ENCODE peak calls at places on chromosomes 12 and 14, in ten cellular contexts. One of them, this sample, is unnamed.

GRCh38 chr12:70049596-70050360 is 193.5 kb upstream of the CNOT2 start:
- DNase-seq in ovary: no peak
- DNase-seq in HEK293T: no peak
- DNase-seq in cardiac muscle cell: no peak
- DNase-seq in EH: no peak
- DNase-seq in activated CD8-positive, alpha-beta memory T cell treated with anti-CD3 and anti-CD28 coated beads, Interleukin-2, amount 50 U/mL, for 4 hours: no peak
- DNase-seq in cortex of kidney: no peak
- DNase-seq in GM13977: peak; percentile 24
- DNase-seq in stimulated activated CD8-positive, alpha-beta memory T cell treated with anti-CD3 and anti-CD28 coated beads, Interleukin-12 subunit alpha, Interleukin-12 subunit beta, amount 100 ng/mL, for 1 hour: peak; percentile 9
- DNase-seq in HCT116: peak; percentile 44
- DNase-seq in this sample: no peak

GRCh38 chr12:6461401-6462233 is 8.9 kb downstream of the VAMP1 start:
- DNase-seq in ovary: no peak
- DNase-seq in HEK293T: no peak
- DNase-seq in cardiac muscle cell: no peak
- DNase-seq in EH: peak; percentile 16
- DNase-seq in activated CD8-positive, alpha-beta memory T cell treated with anti-CD3 and anti-CD28 coated beads, Interleukin-2, amount 50 U/mL, for 4 hours: peak; percentile 73
- DNase-seq in cortex of kidney: no peak
- DNase-seq in GM13977: peak; percentile 82
- DNase-seq in stimulated activated CD8-positive, alpha-beta memory T cell treated with anti-CD3 and anti-CD28 coated beads, Interleukin-12 subunit alpha, Interleukin-12 subunit beta, amount 100 ng/mL, for 1 hour: peak; percentile 68
- DNase-seq in HCT116: no peak
- DNase-seq in this sample: peak; percentile 85

GRCh38 chr12:108875280-108875679 is 4.6 kb upstream of the DAO start:
- DNase-seq in ovary: no peak
- DNase-seq in HEK293T: no peak
- DNase-seq in cardiac muscle cell: no peak
- DNase-seq in EH: no peak
- DNase-seq in activated CD8-positive, alpha-beta memory T cell treated with anti-CD3 and anti-CD28 coated beads, Interleukin-2, amount 50 U/mL, for 4 hours: no peak
- DNase-seq in cortex of kidney: no peak
- DNase-seq in GM13977: no peak
- DNase-seq in stimulated activated CD8-positive, alpha-beta memory T cell treated with anti-CD3 and anti-CD28 coated beads, Interleukin-12 subunit alpha, Interleukin-12 subunit beta, amount 100 ng/mL, for 1 hour: no peak
- DNase-seq in HCT116: no peak
- DNase-seq in this sample: no peak

GRCh38 chr14:36522972-36523685 is 3.1 kb upstream of the NKX2-1 start:
- DNase-seq in ovary: no peak
- DNase-seq in HEK293T: no peak
- DNase-seq in cardiac muscle cell: no peak
- DNase-seq in EH: no peak
- DNase-seq in activated CD8-positive, alpha-beta memory T cell treated with anti-CD3 and anti-CD28 coated beads, Interleukin-2, amount 50 U/mL, for 4 hours: no peak
- DNase-seq in cortex of kidney: no peak
- DNase-seq in GM13977: peak; percentile 6
- DNase-seq in stimulated activated CD8-positive, alpha-beta memory T cell treated with anti-CD3 and anti-CD28 coated beads, Interleukin-12 subunit alpha, Interleukin-12 subunit beta, amount 100 ng/mL, for 1 hour: no peak
- DNase-seq in HCT116: no peak
- DNase-seq in this sample: no peak

GRCh38 chr12:23525450-23526072 is 423.9 kb downstream of the SOX5 start:
- DNase-seq in ovary: no peak
- DNase-seq in HEK293T: no peak
- DNase-seq in cardiac muscle cell: no peak
- DNase-seq in EH: no peak
- DNase-seq in activated CD8-positive, alpha-beta memory T cell treated with anti-CD3 and anti-CD28 coated beads, Interleukin-2, amount 50 U/mL, for 4 hours: no peak
- DNase-seq in cortex of kidney: no peak
- DNase-seq in GM13977: no peak
- DNase-seq in stimulated activated CD8-positive, alpha-beta memory T cell treated with anti-CD3 and anti-CD28 coated beads, Interleukin-12 subunit alpha, Interleukin-12 subunit beta, amount 100 ng/mL, for 1 hour: no peak
- DNase-seq in HCT116: no peak
- DNase-seq in this sample: no peak

GRCh38 chr12:118979763-118980406 is 1.5 kb upstream of the SRRM4 start:
- DNase-seq in ovary: no peak
- DNase-seq in HEK293T: peak; percentile 78
- DNase-seq in cardiac muscle cell: peak; percentile 88
- DNase-seq in EH: peak; percentile 27
- DNase-seq in activated CD8-positive, alpha-beta memory T cell treated with anti-CD3 and anti-CD28 coated beads, Interleukin-2, amount 50 U/mL, for 4 hours: no peak
- DNase-seq in cortex of kidney: no peak
- DNase-seq in GM13977: peak; percentile 82
- DNase-seq in stimulated activated CD8-positive, alpha-beta memory T cell treated with anti-CD3 and anti-CD28 coated beads, Interleukin-12 subunit alpha, Interleukin-12 subunit beta, amount 100 ng/mL, for 1 hour: no peak
- DNase-seq in HCT116: peak; percentile 42
- DNase-seq in this sample: no peak

GRCh38 chr14:69610859-69611263 is 535 bp upstream of the SUSD6 start:
- DNase-seq in ovary: no peak
- DNase-seq in HEK293T: no peak
- DNase-seq in cardiac muscle cell: no peak
- DNase-seq in EH: peak; percentile 48
- DNase-seq in activated CD8-positive, alpha-beta memory T cell treated with anti-CD3 and anti-CD28 coated beads, Interleukin-2, amount 50 U/mL, for 4 hours: no peak
- DNase-seq in cortex of kidney: no peak
- DNase-seq in GM13977: no peak
- DNase-seq in stimulated activated CD8-positive, alpha-beta memory T cell treated with anti-CD3 and anti-CD28 coated beads, Interleukin-12 subunit alpha, Interleukin-12 subunit beta, amount 100 ng/mL, for 1 hour: no peak
- DNase-seq in HCT116: no peak
- DNase-seq in this sample: no peak

GRCh38 chr12:124872068-124872719 is 8.5 kb upstream of the SCARB1 start:
- DNase-seq in ovary: no peak
- DNase-seq in HEK293T: no peak
- DNase-seq in cardiac muscle cell: no peak
- DNase-seq in EH: no peak
- DNase-seq in activated CD8-positive, alpha-beta memory T cell treated with anti-CD3 and anti-CD28 coated beads, Interleukin-2, amount 50 U/mL, for 4 hours: no peak
- DNase-seq in cortex of kidney: no peak
- DNase-seq in GM13977: no peak
- DNase-seq in stimulated activated CD8-positive, alpha-beta memory T cell treated with anti-CD3 and anti-CD28 coated beads, Interleukin-12 subunit alpha, Interleukin-12 subunit beta, amount 100 ng/mL, for 1 hour: no peak
- DNase-seq in HCT116: no peak
- DNase-seq in this sample: no peak

GRCh38 chr12:88579572-88579940 is 715 bp downstream of the KITLG start:
- DNase-seq in ovary: peak; percentile 67
- DNase-seq in HEK293T: peak; percentile 26
- DNase-seq in cardiac muscle cell: peak; percentile 57
- DNase-seq in EH: no peak
- DNase-seq in activated CD8-positive, alpha-beta memory T cell treated with anti-CD3 and anti-CD28 coated beads, Interleukin-2, amount 50 U/mL, for 4 hours: no peak
- DNase-seq in cortex of kidney: no peak
- DNase-seq in GM13977: peak; percentile 9
- DNase-seq in stimulated activated CD8-positive, alpha-beta memory T cell treated with anti-CD3 and anti-CD28 coated beads, Interleukin-12 subunit alpha, Interleukin-12 subunit beta, amount 100 ng/mL, for 1 hour: no peak
- DNase-seq in HCT116: no peak
- DNase-seq in this sample: no peak

GRCh38 chr12:26748741-26749431 is 84.1 kb downstream of the ITPR2 start:
- DNase-seq in ovary: no peak
- DNase-seq in HEK293T: no peak
- DNase-seq in cardiac muscle cell: no peak
- DNase-seq in EH: peak; percentile 70
- DNase-seq in activated CD8-positive, alpha-beta memory T cell treated with anti-CD3 and anti-CD28 coated beads, Interleukin-2, amount 50 U/mL, for 4 hours: no peak
- DNase-seq in cortex of kidney: no peak
- DNase-seq in GM13977: peak; percentile 32
- DNase-seq in stimulated activated CD8-positive, alpha-beta memory T cell treated with anti-CD3 and anti-CD28 coated beads, Interleukin-12 subunit alpha, Interleukin-12 subunit beta, amount 100 ng/mL, for 1 hour: no peak
- DNase-seq in HCT116: no peak
- DNase-seq in this sample: no peak

GRCh38 chr14:60573943-60574496 is 65.1 kb downstream of the SIX6 start:
- DNase-seq in ovary: no peak
- DNase-seq in HEK293T: no peak
- DNase-seq in cardiac muscle cell: no peak
- DNase-seq in EH: peak; percentile 5
- DNase-seq in activated CD8-positive, alpha-beta memory T cell treated with anti-CD3 and anti-CD28 coated beads, Interleukin-2, amount 50 U/mL, for 4 hours: no peak
- DNase-seq in cortex of kidney: no peak
- DNase-seq in GM13977: no peak
- DNase-seq in stimulated activated CD8-positive, alpha-beta memory T cell treated with anti-CD3 and anti-CD28 coated beads, Interleukin-12 subunit alpha, Interleukin-12 subunit beta, amount 100 ng/mL, for 1 hour: no peak
- DNase-seq in HCT116: no peak
- DNase-seq in this sample: no peak

GRCh38 chr14:92475451-92476187 is 38.0 kb upstream of the RIN3 start:
- DNase-seq in ovary: peak; percentile 66
- DNase-seq in HEK293T: no peak
- DNase-seq in cardiac muscle cell: no peak
- DNase-seq in EH: peak; percentile 29
- DNase-seq in activated CD8-positive, alpha-beta memory T cell treated with anti-CD3 and anti-CD28 coated beads, Interleukin-2, amount 50 U/mL, for 4 hours: no peak
- DNase-seq in cortex of kidney: no peak
- DNase-seq in GM13977: no peak
- DNase-seq in stimulated activated CD8-positive, alpha-beta memory T cell treated with anti-CD3 and anti-CD28 coated beads, Interleukin-12 subunit alpha, Interleukin-12 subunit beta, amount 100 ng/mL, for 1 hour: no peak
- DNase-seq in HCT116: no peak
- DNase-seq in this sample: no peak

GRCh38 chr14:96390965-96391292 is 999 bp upstream of the AK7 start:
- DNase-seq in ovary: no peak
- DNase-seq in HEK293T: no peak
- DNase-seq in cardiac muscle cell: no peak
- DNase-seq in EH: no peak
- DNase-seq in activated CD8-positive, alpha-beta memory T cell treated with anti-CD3 and anti-CD28 coated beads, Interleukin-2, amount 50 U/mL, for 4 hours: no peak
- DNase-seq in cortex of kidney: no peak
- DNase-seq in GM13977: no peak
- DNase-seq in stimulated activated CD8-positive, alpha-beta memory T cell treated with anti-CD3 and anti-CD28 coated beads, Interleukin-12 subunit alpha, Interleukin-12 subunit beta, amount 100 ng/mL, for 1 hour: no peak
- DNase-seq in HCT116: no peak
- DNase-seq in this sample: no peak

GRCh38 chr12:30989754-30990153 is 63.2 kb downstream of the TSPAN11 start:
- DNase-seq in ovary: no peak
- DNase-seq in HEK293T: peak; percentile 40
- DNase-seq in cardiac muscle cell: peak; percentile 51
- DNase-seq in EH: peak; percentile 18
- DNase-seq in activated CD8-positive, alpha-beta memory T cell treated with anti-CD3 and anti-CD28 coated beads, Interleukin-2, amount 50 U/mL, for 4 hours: no peak
- DNase-seq in cortex of kidney: no peak
- DNase-seq in GM13977: peak; percentile 49
- DNase-seq in stimulated activated CD8-positive, alpha-beta memory T cell treated with anti-CD3 and anti-CD28 coated beads, Interleukin-12 subunit alpha, Interleukin-12 subunit beta, amount 100 ng/mL, for 1 hour: no peak
- DNase-seq in HCT116: no peak
- DNase-seq in this sample: no peak

GRCh38 chr12:53221203-53222076 is 10.6 kb downstream of the RARG start:
- DNase-seq in ovary: peak; percentile 88
- DNase-seq in HEK293T: peak; percentile 75
- DNase-seq in cardiac muscle cell: peak; percentile 85
- DNase-seq in EH: peak; percentile 74
- DNase-seq in activated CD8-positive, alpha-beta memory T cell treated with anti-CD3 and anti-CD28 coated beads, Interleukin-2, amount 50 U/mL, for 4 hours: peak; percentile 43
- DNase-seq in cortex of kidney: no peak
- DNase-seq in GM13977: peak; percentile 85
- DNase-seq in stimulated activated CD8-positive, alpha-beta memory T cell treated with anti-CD3 and anti-CD28 coated beads, Interleukin-12 subunit alpha, Interleukin-12 subunit beta, amount 100 ng/mL, for 1 hour: no peak
- DNase-seq in HCT116: no peak
- DNase-seq in this sample: no peak

GRCh38 chr12:63419119-63419518 is 249.2 kb downstream of the DPY19L2 start:
- DNase-seq in ovary: no peak
- DNase-seq in HEK293T: no peak
- DNase-seq in cardiac muscle cell: no peak
- DNase-seq in EH: no peak
- DNase-seq in activated CD8-positive, alpha-beta memory T cell treated with anti-CD3 and anti-CD28 coated beads, Interleukin-2, amount 50 U/mL, for 4 hours: no peak
- DNase-seq in cortex of kidney: no peak
- DNase-seq in GM13977: no peak
- DNase-seq in stimulated activated CD8-positive, alpha-beta memory T cell treated with anti-CD3 and anti-CD28 coated beads, Interleukin-12 subunit alpha, Interleukin-12 subunit beta, amount 100 ng/mL, for 1 hour: no peak
- DNase-seq in HCT116: peak; percentile 81
- DNase-seq in this sample: no peak

GRCh38 chr12:5102261-5102789 is 58.6 kb downstream of the KCNA5 start:
- DNase-seq in ovary: no peak
- DNase-seq in HEK293T: no peak
- DNase-seq in cardiac muscle cell: no peak
- DNase-seq in EH: peak; percentile 96
- DNase-seq in activated CD8-positive, alpha-beta memory T cell treated with anti-CD3 and anti-CD28 coated beads, Interleukin-2, amount 50 U/mL, for 4 hours: no peak
- DNase-seq in cortex of kidney: no peak
- DNase-seq in GM13977: no peak
- DNase-seq in stimulated activated CD8-positive, alpha-beta memory T cell treated with anti-CD3 and anti-CD28 coated beads, Interleukin-12 subunit alpha, Interleukin-12 subunit beta, amount 100 ng/mL, for 1 hour: no peak
- DNase-seq in HCT116: no peak
- DNase-seq in this sample: no peak

GRCh38 chr14:55556929-55557623 is 22.9 kb upstream of the KTN1 start:
- DNase-seq in ovary: peak; percentile 55
- DNase-seq in HEK293T: no peak
- DNase-seq in cardiac muscle cell: peak; percentile 98
- DNase-seq in EH: peak; percentile 94
- DNase-seq in activated CD8-positive, alpha-beta memory T cell treated with anti-CD3 and anti-CD28 coated beads, Interleukin-2, amount 50 U/mL, for 4 hours: no peak
- DNase-seq in cortex of kidney: no peak
- DNase-seq in GM13977: no peak
- DNase-seq in stimulated activated CD8-positive, alpha-beta memory T cell treated with anti-CD3 and anti-CD28 coated beads, Interleukin-12 subunit alpha, Interleukin-12 subunit beta, amount 100 ng/mL, for 1 hour: no peak
- DNase-seq in HCT116: peak; percentile 38
- DNase-seq in this sample: no peak

GRCh38 chr12:55862286-55862685 is 19.6 kb upstream of the MMP19 start:
- DNase-seq in ovary: no peak
- DNase-seq in HEK293T: no peak
- DNase-seq in cardiac muscle cell: no peak
- DNase-seq in EH: peak; percentile 69
- DNase-seq in activated CD8-positive, alpha-beta memory T cell treated with anti-CD3 and anti-CD28 coated beads, Interleukin-2, amount 50 U/mL, for 4 hours: no peak
- DNase-seq in cortex of kidney: no peak
- DNase-seq in GM13977: no peak
- DNase-seq in stimulated activated CD8-positive, alpha-beta memory T cell treated with anti-CD3 and anti-CD28 coated beads, Interleukin-12 subunit alpha, Interleukin-12 subunit beta, amount 100 ng/mL, for 1 hour: no peak
- DNase-seq in HCT116: no peak
- DNase-seq in this sample: no peak

GRCh38 chr14:71776463-71777359 is 155.5 kb upstream of the RGS6 start:
- DNase-seq in ovary: no peak
- DNase-seq in HEK293T: no peak
- DNase-seq in cardiac muscle cell: no peak
- DNase-seq in EH: peak; percentile 39
- DNase-seq in activated CD8-positive, alpha-beta memory T cell treated with anti-CD3 and anti-CD28 coated beads, Interleukin-2, amount 50 U/mL, for 4 hours: no peak
- DNase-seq in cortex of kidney: no peak
- DNase-seq in GM13977: no peak
- DNase-seq in stimulated activated CD8-positive, alpha-beta memory T cell treated with anti-CD3 and anti-CD28 coated beads, Interleukin-12 subunit alpha, Interleukin-12 subunit beta, amount 100 ng/mL, for 1 hour: no peak
- DNase-seq in HCT116: no peak
- DNase-seq in this sample: no peak

GRCh38 chr12:76878899-76879709 is at the start of gene CSRP2:
- DNase-seq in ovary: peak; percentile 91
- DNase-seq in HEK293T: peak; percentile 89
- DNase-seq in cardiac muscle cell: peak; percentile 98
- DNase-seq in EH: peak; percentile 91
- DNase-seq in activated CD8-positive, alpha-beta memory T cell treated with anti-CD3 and anti-CD28 coated beads, Interleukin-2, amount 50 U/mL, for 4 hours: peak; percentile 60
- DNase-seq in cortex of kidney: peak; percentile 51
- DNase-seq in GM13977: peak; percentile 90
- DNase-seq in stimulated activated CD8-positive, alpha-beta memory T cell treated with anti-CD3 and anti-CD28 coated beads, Interleukin-12 subunit alpha, Interleukin-12 subunit beta, amount 100 ng/mL, for 1 hour: peak; percentile 15
- DNase-seq in HCT116: peak; percentile 75
- DNase-seq in this sample: no peak

GRCh38 chr12:57332646-57333312 is 81.8 kb upstream of the STAC3 start:
- DNase-seq in ovary: no peak
- DNase-seq in HEK293T: no peak
- DNase-seq in cardiac muscle cell: no peak
- DNase-seq in EH: no peak
- DNase-seq in activated CD8-positive, alpha-beta memory T cell treated with anti-CD3 and anti-CD28 coated beads, Interleukin-2, amount 50 U/mL, for 4 hours: no peak
- DNase-seq in cortex of kidney: no peak
- DNase-seq in GM13977: no peak
- DNase-seq in stimulated activated CD8-positive, alpha-beta memory T cell treated with anti-CD3 and anti-CD28 coated beads, Interleukin-12 subunit alpha, Interleukin-12 subunit beta, amount 100 ng/mL, for 1 hour: no peak
- DNase-seq in HCT116: no peak
- DNase-seq in this sample: no peak

GRCh38 chr12:24661657-24662096 is 287.2 kb downstream of the BCAT1 start:
- DNase-seq in ovary: no peak
- DNase-seq in HEK293T: no peak
- DNase-seq in cardiac muscle cell: no peak
- DNase-seq in EH: peak; percentile 16
- DNase-seq in activated CD8-positive, alpha-beta memory T cell treated with anti-CD3 and anti-CD28 coated beads, Interleukin-2, amount 50 U/mL, for 4 hours: no peak
- DNase-seq in cortex of kidney: no peak
- DNase-seq in GM13977: no peak
- DNase-seq in stimulated activated CD8-positive, alpha-beta memory T cell treated with anti-CD3 and anti-CD28 coated beads, Interleukin-12 subunit alpha, Interleukin-12 subunit beta, amount 100 ng/mL, for 1 hour: no peak
- DNase-seq in HCT116: no peak
- DNase-seq in this sample: no peak

GRCh38 chr12:95623554-95624170 is 72.4 kb upstream of the USP44 start:
- DNase-seq in ovary: peak; percentile 81
- DNase-seq in HEK293T: peak; percentile 80
- DNase-seq in cardiac muscle cell: peak; percentile 85
- DNase-seq in EH: peak; percentile 97
- DNase-seq in activated CD8-positive, alpha-beta memory T cell treated with anti-CD3 and anti-CD28 coated beads, Interleukin-2, amount 50 U/mL, for 4 hours: peak; percentile 23
- DNase-seq in cortex of kidney: no peak
- DNase-seq in GM13977: peak; percentile 45
- DNase-seq in stimulated activated CD8-positive, alpha-beta memory T cell treated with anti-CD3 and anti-CD28 coated beads, Interleukin-12 subunit alpha, Interleukin-12 subunit beta, amount 100 ng/mL, for 1 hour: no peak
- DNase-seq in HCT116: peak; percentile 66
- DNase-seq in this sample: no peak

GRCh38 chr14:63243646-63244045 is 39.4 kb downstream of the RHOJ start:
- DNase-seq in ovary: no peak
- DNase-seq in HEK293T: no peak
- DNase-seq in cardiac muscle cell: no peak
- DNase-seq in EH: no peak
- DNase-seq in activated CD8-positive, alpha-beta memory T cell treated with anti-CD3 and anti-CD28 coated beads, Interleukin-2, amount 50 U/mL, for 4 hours: no peak
- DNase-seq in cortex of kidney: no peak
- DNase-seq in GM13977: no peak
- DNase-seq in stimulated activated CD8-positive, alpha-beta memory T cell treated with anti-CD3 and anti-CD28 coated beads, Interleukin-12 subunit alpha, Interleukin-12 subunit beta, amount 100 ng/mL, for 1 hour: no peak
- DNase-seq in HCT116: no peak
- DNase-seq in this sample: no peak

GRCh38 chr14:52692248-52692962 is 3.0 kb downstream of the ERO1A start:
- DNase-seq in ovary: no peak
- DNase-seq in HEK293T: no peak
- DNase-seq in cardiac muscle cell: no peak
- DNase-seq in EH: peak; percentile 41
- DNase-seq in activated CD8-positive, alpha-beta memory T cell treated with anti-CD3 and anti-CD28 coated beads, Interleukin-2, amount 50 U/mL, for 4 hours: no peak
- DNase-seq in cortex of kidney: no peak
- DNase-seq in GM13977: no peak
- DNase-seq in stimulated activated CD8-positive, alpha-beta memory T cell treated with anti-CD3 and anti-CD28 coated beads, Interleukin-12 subunit alpha, Interleukin-12 subunit beta, amount 100 ng/mL, for 1 hour: no peak
- DNase-seq in HCT116: no peak
- DNase-seq in this sample: no peak

GRCh38 chr12:100826323-100826722 is 31.7 kb downstream of the ANO4 start:
- DNase-seq in ovary: peak; percentile 70
- DNase-seq in HEK293T: peak; percentile 16
- DNase-seq in cardiac muscle cell: peak; percentile 85
- DNase-seq in EH: peak; percentile 68
- DNase-seq in activated CD8-positive, alpha-beta memory T cell treated with anti-CD3 and anti-CD28 coated beads, Interleukin-2, amount 50 U/mL, for 4 hours: no peak
- DNase-seq in cortex of kidney: no peak
- DNase-seq in GM13977: no peak
- DNase-seq in stimulated activated CD8-positive, alpha-beta memory T cell treated with anti-CD3 and anti-CD28 coated beads, Interleukin-12 subunit alpha, Interleukin-12 subunit beta, amount 100 ng/mL, for 1 hour: no peak
- DNase-seq in HCT116: peak; percentile 13
- DNase-seq in this sample: no peak

GRCh38 chr12:47991592-47991991 is 12.7 kb downstream of the COL2A1 start:
- DNase-seq in ovary: no peak
- DNase-seq in HEK293T: no peak
- DNase-seq in cardiac muscle cell: no peak
- DNase-seq in EH: no peak
- DNase-seq in activated CD8-positive, alpha-beta memory T cell treated with anti-CD3 and anti-CD28 coated beads, Interleukin-2, amount 50 U/mL, for 4 hours: peak; percentile 2
- DNase-seq in cortex of kidney: no peak
- DNase-seq in GM13977: no peak
- DNase-seq in stimulated activated CD8-positive, alpha-beta memory T cell treated with anti-CD3 and anti-CD28 coated beads, Interleukin-12 subunit alpha, Interleukin-12 subunit beta, amount 100 ng/mL, for 1 hour: no peak
- DNase-seq in HCT116: no peak
- DNase-seq in this sample: no peak

This sample was measured in KG1.